ENCODE peak calls at places on chromosomes 2 and 18, in nine cellular contexts. E is activated naive CD8-positive, alpha-beta T cell treated with anti-CD3 and anti-CD28 coated beads, Interleukin-2, amount 50 U/mL, for 24 hours; X is RWPE1; R is NK-92 treated with Interleukin-12 subunit alpha and Interleukin-12 subunit beta, amount 100 ng/mL, for 24 hours; K is AG04450; Y is NCI-H510A; S is activated T-helper 1 cell treated with anti-CD3 and anti-CD28 coated beads, Interleukin-12 subunit alpha, Interleukin-12 subunit beta, Interleukin-2, Interleukin-4 antibody, amounts not matched to agents 30 ng/mL and 10 ng/mL and 1 ng/mL, durations not matched to agents 14 hours and 24 hours and 36 hours; Z is right atrium auricular region; I is KG1. F is an unnamed sample.

GRCh38 chr18:56709463-56709862 is 58.3 kb downstream of the WDR7 start:
- DNase-seq in Z (no peak), I (peak), K (peak), X (peak), E (no peak), R (no peak), Y (no peak), S (peak), F (peak)

GRCh38 chr2:211085056-211085680 is 528.8 kb downstream of the CPS1 start:
- DNase-seq in K (no peak), X (peak), I (no peak), R (no peak), Z (no peak), E (no peak), Y (no peak), S (no peak), F (peak)

GRCh38 chr2:48233005-48233404 is 296.9 kb upstream of the STON1 start:
- DNase-seq in Z (no peak), R (no peak), K (no peak), X (no peak), Y (no peak), I (no peak), E (no peak), S (no peak), F (no peak)

GRCh38 chr2:237222683-237223082 is 137.0 kb downstream of the COPS8 start:
- DNase-seq in Z (peak), X (no peak), E (no peak), Y (no peak), K (no peak), R (no peak), S (no peak), I (no peak), F (no peak)

GRCh38 chr2:33166287-33166881 is 219.6 kb downstream of the LTBP1 start:
- DNase-seq in X (no peak), I (no peak), E (no peak), S (no peak), Z (no peak), K (no peak), R (no peak), Y (no peak), F (no peak)

GRCh38 chr2:196967126-196967525 is 40.6 kb upstream of the PGAP1 start:
- DNase-seq in I (no peak), R (no peak), K (no peak), S (no peak), Z (no peak), Y (no peak), X (no peak), E (no peak), F (no peak)

GRCh38 chr18:49026501-49027378 is 76.0 kb upstream of the SMAD7 start:
- DNase-seq in Y (no peak), K (no peak), E (no peak), R (no peak), S (no peak), X (no peak), Z (peak), I (no peak), F (no peak)

GRCh38 chr2:125638345-125638744 is 1017.6 kb upstream of the GYPC start:
- DNase-seq in Z (no peak), K (no peak), E (no peak), S (no peak), X (no peak), R (no peak), I (no peak), Y (no peak), F (no peak)

GRCh38 chr2:194424683-194425209 is 1232.3 kb upstream of the SLC39A10 start:
- DNase-seq in K (no peak), Z (no peak), R (no peak), Y (no peak), E (no peak), I (no peak), S (no peak), X (no peak), F (no peak)

GRCh38 chr2:106095478-106096392 is 98.4 kb downstream of the UXS1 start:
- DNase-seq in S (peak), E (peak), R (no peak), K (no peak), I (peak), Z (no peak), X (no peak), Y (no peak), F (peak)

GRCh38 chr2:68052717-68053422 is 9.9 kb downstream of the C1D start:
- DNase-seq in K (no peak), Z (no peak), I (no peak), S (no peak), R (no peak), X (no peak), Y (no peak), E (no peak), F (no peak)

GRCh38 chr2:27687232-27687631 is 23.5 kb downstream of the SLC4A1AP start:
- DNase-seq in I (no peak), Z (no peak), E (no peak), S (no peak), Y (no peak), R (no peak), K (no peak), X (no peak), F (no peak)

GRCh38 chr2:56474412-56475158 is 290.8 kb downstream of the CCDC85A start:
- DNase-seq in X (peak), R (no peak), K (no peak), I (no peak), E (no peak), Y (no peak), S (no peak), Z (no peak), F (no peak)

GRCh38 chr2:44598731-44599529 is 237.2 kb downstream of the CAMKMT start:
- DNase-seq in S (no peak), R (no peak), K (no peak), X (no peak), I (no peak), E (no peak), Y (no peak), Z (no peak), F (no peak)

GRCh38 chr2:149877913-149878312 is 290.3 kb upstream of the MMADHC start:
- DNase-seq in Z (no peak), S (no peak), R (no peak), X (no peak), K (no peak), Y (no peak), E (no peak), I (no peak), F (no peak)

GRCh38 chr18:56028514-56028913 is 440.5 kb upstream of the TCF4 start:
- DNase-seq in Y (no peak), K (no peak), X (no peak), Z (no peak), E (no peak), S (no peak), I (no peak), R (no peak), F (no peak)

GRCh38 chr2:122737429-122738077 is 982.1 kb downstream of the TSN start:
- DNase-seq in Z (no peak), I (peak), Y (no peak), E (no peak), K (no peak), R (no peak), X (no peak), S (no peak), F (peak)

GRCh38 chr18:55586841-55587240 is 1.2 kb downstream of the TCF4 start:
- DNase-seq in K (no peak), I (no peak), Z (no peak), E (no peak), R (no peak), S (no peak), Y (no peak), X (no peak), F (no peak)

GRCh38 chr2:222292113-222292737 is 6.6 kb downstream of the PAX3 start:
- DNase-seq in K (no peak), Y (no peak), S (no peak), Z (no peak), I (no peak), X (no peak), E (no peak), R (no peak), F (no peak)

GRCh38 chr2:159140070-159140774 is 146.3 kb downstream of the WDSUB1 start:
- DNase-seq in I (no peak), E (no peak), K (peak), S (no peak), Z (no peak), X (no peak), Y (no peak), R (no peak), F (no peak)

GRCh38 chr18:79786781-79787526 is 10.8 kb upstream of the KCNG2 start:
- DNase-seq in Y (no peak), E (no peak), K (no peak), X (no peak), S (no peak), Z (no peak), I (no peak), R (no peak), F (no peak)

GRCh38 chr2:207881902-207882301 is 112.2 kb upstream of the FZD5 start:
- DNase-seq in S (no peak), Y (no peak), I (no peak), X (no peak), Z (no peak), R (no peak), E (no peak), K (no peak), F (no peak)

GRCh38 chr18:9088252-9088651 is 14.2 kb upstream of the NDUFV2 start:
- DNase-seq in R (no peak), Y (no peak), Z (no peak), K (no peak), X (no peak), S (no peak), E (no peak), I (no peak), F (no peak)

GRCh38 chr18:23884712-23885375 is 129.7 kb upstream of the TTC39C start:
- DNase-seq in K (no peak), Y (peak), E (no peak), I (no peak), X (no peak), R (no peak), S (no peak), Z (no peak), F (no peak)

GRCh38 chr18:48946329-48946835 is 4.4 kb downstream of the SMAD7 start:
- DNase-seq in X (no peak), K (no peak), S (no peak), Y (peak), R (no peak), I (no peak), E (no peak), Z (no peak), F (no peak)

GRCh38 chr2:67799889-67800288 is 262.9 kb downstream of the C1D start:
- DNase-seq in R (no peak), X (no peak), Z (no peak), E (no peak), Y (no peak), S (no peak), K (no peak), I (no peak), F (no peak)

GRCh38 chr2:70964596-70965386 is 13.6 kb upstream of the ANKRD53 start:
- DNase-seq in E (peak), Z (peak), X (peak), S (peak), R (peak), Y (peak), K (peak), I (peak), F (peak)

GRCh38 chr2:215362562-215362904 is 50.7 kb downstream of the ATIC start:
- DNase-seq in I (no peak), Y (no peak), X (no peak), S (no peak), Z (no peak), E (no peak), R (no peak), K (no peak), F (no peak)

F was measured in HL-60.